ENCODE peak calls at places on chromosomes 1 and 21, in five cellular contexts. A, S, G, M and E are unnamed samples.

GRCh38 chr1:110756506-110756905 is 81.8 kb upstream of the KCNA3 start:
- DNase-seq in S (no peak), G (no peak), M (no peak), A (no peak), E (peak; percentile 38)

GRCh38 chr1:243708210-243708609 is 141.8 kb downstream of the AKT3 start:
- DNase-seq in S (no peak), M (no peak), A (no peak), G (no peak), E (no peak)

GRCh38 chr1:26788515-26788785 is 700 bp downstream of the PIGV start:
- DNase-seq in S (no peak), A (no peak), M (no peak), G (no peak), E (no peak)

GRCh38 chr1:206809504-206810084 is 37.3 kb upstream of the IL10 start:
- DNase-seq in A (no peak), S (peak; percentile 43), G (no peak), M (no peak), E (no peak)

GRCh38 chr1:65020774-65021173 is 54.4 kb upstream of the JAK1 start:
- DNase-seq in S (no peak), A (no peak), M (no peak), G (no peak), E (no peak)

GRCh38 chr1:245209658-245210415 is 55.1 kb downstream of the KIF26B start:
- DNase-seq in S (no peak), A (no peak), M (no peak), G (no peak), E (no peak)

GRCh38 chr21:42414928-42415769 is 11.4 kb downstream of the UBASH3A start:
- DNase-seq in M (peak; percentile 29), S (no peak), A (no peak), G (peak; percentile 27), E (no peak)

GRCh38 chr1:173478099-173478555 is 992 bp downstream of the PRDX6 start:
- DNase-seq in A (peak; percentile 34), S (peak; percentile 59), G (no peak), M (no peak), E (no peak)

GRCh38 chr1:111976332-111976731 is 13.1 kb downstream of the KCND3 start:
- DNase-seq in M (no peak), A (no peak), S (no peak), G (no peak), E (no peak)

GRCh38 chr1:6874298-6874697 is 89.0 kb downstream of the CAMTA1 start:
- DNase-seq in G (no peak), M (no peak), A (no peak), S (no peak), E (no peak)

GRCh38 chr21:29307718-29308455 is 9.2 kb downstream of the BACH1 start:
- DNase-seq in A (no peak), G (no peak), S (no peak), M (no peak), E (no peak)

GRCh38 chr1:54052470-54052933 is 502 bp downstream of the TMEM59 start:
- DNase-seq in A (peak; percentile 55), S (peak; percentile 55), G (no peak), M (peak; percentile 28), E (peak; percentile 47)

GRCh38 chr21:45403825-45404725 is 890 bp upstream of the COL18A1 start:
- DNase-seq in G (no peak), S (peak; percentile 48), A (no peak), M (no peak), E (no peak)

GRCh38 chr21:14989359-14989758 is 75.4 kb downstream of the NRIP1 start:
- DNase-seq in A (no peak), S (no peak), G (no peak), M (no peak), E (no peak)

GRCh38 chr21:35394049-35394448 is 344.9 kb upstream of the RUNX1 start:
- DNase-seq in S (no peak), G (no peak), A (no peak), M (no peak), E (no peak)

GRCh38 chr1:239719642-239720258 is 333.4 kb downstream of the CHRM3 start:
- DNase-seq in G (no peak), S (no peak), M (no peak), A (no peak), E (no peak)